ENCODE peak calls at places on chromosomes 6 and 20, in eight cellular contexts. T is left lung; I is iris pigment epithelial cell; V is bronchial epithelial cell; B is neural crest cell; C is activated CD4-positive, alpha-beta T cell treated with anti-CD3 and anti-CD28 coated beads for 48 hours; H is fibroblast of mammary gland; A is SW480. N is an unnamed sample.
A peak's percentile ranks its signal among the peaks of the same experiment; 100 is the strongest.

GRCh38 chr6:135012764-135013163 is 41.9 kb downstream of the HBS1L start:
- DNase-seq in T (no peak), I (peak; percentile 78), V (peak; percentile 15), B (no peak), C (no peak), H (peak; percentile 62), A (no peak), N (no peak)

GRCh38 chr20:56693217-56693616 is 64.1 kb downstream of the TFAP2C start:
- DNase-seq in T (no peak), I (no peak), V (no peak), B (no peak), C (no peak), H (no peak), A (no peak), N (no peak)

GRCh38 chr6:92541457-92542060 is 877.8 kb downstream of the EPHA7 start:
- DNase-seq in T (no peak), I (peak; percentile 3), V (peak; percentile 3), B (no peak), C (no peak), H (no peak), A (no peak), N (no peak)

GRCh38 chr6:132598473-132598872 is 8.9 kb upstream of the TAAR5 start:
- DNase-seq in T (no peak), I (peak; percentile 1), V (peak; percentile 34), B (no peak), C (no peak), H (no peak), A (peak; percentile 29), N (no peak)

GRCh38 chr6:128275030-128275429 is 245.4 kb downstream of the PTPRK start:
- DNase-seq in T (no peak), I (peak; percentile 86), V (peak; percentile 77), B (no peak), C (no peak), H (peak; percentile 69), A (no peak), N (no peak)

GRCh38 chr6:24926639-24927038 is 9.1 kb downstream of the RIPOR2 start:
- DNase-seq in T (no peak), I (no peak), V (no peak), B (no peak), C (no peak), H (no peak), A (no peak), N (no peak)

GRCh38 chr6:13992417-13993055 is 67.8 kb downstream of the RNF182 start:
- DNase-seq in T (no peak), I (peak; percentile 81), V (peak; percentile 73), B (no peak), C (no peak), H (peak; percentile 93), A (no peak), N (no peak)

GRCh38 chr6:161163466-161164181 is 110.2 kb downstream of the AGPAT4 start:
- DNase-seq in T (no peak), I (no peak), V (no peak), B (no peak), C (no peak), H (no peak), A (no peak), N (no peak)

GRCh38 chr6:100460650-100461204 is 4.0 kb downstream of the SIM1 start:
- DNase-seq in T (no peak), I (no peak), V (no peak), B (no peak), C (no peak), H (no peak), A (no peak), N (no peak)

GRCh38 chr20:12053348-12053747 is 135.7 kb downstream of the BTBD3 start:
- DNase-seq in T (no peak), I (peak; percentile 91), V (peak; percentile 74), B (no peak), C (no peak), H (peak; percentile 35), A (peak; percentile 60), N (no peak)